ENCODE peak calls at places on chromosomes 12 and 14, in nine cellular contexts. H is GM06990, E is fibroblast of the aortic adventitia, B is AG04450, O is GM23338, U is Caco-2, S is AG09309, M is body of pancreas, Z is neural progenitor cell. Q is an unnamed sample.

GRCh38 chr14:101861464-101861863 is 100.0 kb downstream of the PPP2R5C start:
- DNase-seq in H (no peak), E (no peak), B (no peak), O (no peak), U (no peak), S (no peak), M (no peak), Z (no peak), Q (no peak)

GRCh38 chr14:55746533-55746932 is 166.5 kb downstream of the KTN1 start:
- DNase-seq in H (no peak), E (peak), B (no peak), O (no peak), U (no peak), S (no peak), M (no peak), Z (no peak), Q (no peak)

GRCh38 chr14:38837333-38838048 is 265.5 kb downstream of the SEC23A start:
- DNase-seq in H (no peak), E (no peak), B (no peak), O (no peak), U (no peak), S (no peak), M (no peak), Z (no peak), Q (no peak)

GRCh38 chr14:33943081-33943480 is 7.8 kb downstream of the EGLN3 start:
- DNase-seq in H (no peak), E (no peak), B (no peak), O (no peak), U (no peak), S (no peak), M (peak), Z (no peak), Q (no peak)

GRCh38 chr12:92739099-92739498 is 36.3 kb downstream of the PLEKHG7 start:
- DNase-seq in H (no peak), E (peak), B (no peak), O (peak), U (no peak), S (no peak), M (no peak), Z (peak), Q (no peak)

GRCh38 chr12:106238146-106238545 is 9.7 kb downstream of the CKAP4 start:
- DNase-seq in H (no peak), E (no peak), B (no peak), O (no peak), U (no peak), S (no peak), M (no peak), Z (peak), Q (no peak)

GRCh38 chr12:127162307-127162706 is 1104.7 kb upstream of the TMEM132C start:
- DNase-seq in H (no peak), E (no peak), B (no peak), O (peak), U (no peak), S (no peak), M (no peak), Z (peak), Q (no peak)

GRCh38 chr14:45838597-45838996 is 585.6 kb upstream of the MIS18BP1 start:
- DNase-seq in H (no peak), E (no peak), B (no peak), O (peak), U (no peak), S (no peak), M (no peak), Z (peak), Q (no peak)

GRCh38 chr12:63915105-63915830 is 70.8 kb downstream of the SRGAP1 start:
- DNase-seq in H (no peak), E (peak), B (no peak), O (no peak), U (no peak), S (peak), M (peak), Z (no peak), Q (no peak)

GRCh38 chr12:116718578-116719454 is 19.1 kb downstream of the SPRING1 start:
- DNase-seq in H (no peak), E (peak), B (no peak), O (no peak), U (no peak), S (no peak), M (no peak), Z (no peak), Q (peak)

GRCh38 chr12:69623970-69624369 is 13.3 kb upstream of the LRRC10 start:
- DNase-seq in H (no peak), E (no peak), B (peak), O (no peak), U (no peak), S (no peak), M (peak), Z (no peak), Q (peak)

GRCh38 chr12:42524716-42525115 is 64.8 kb downstream of the PRICKLE1 start:
- DNase-seq in H (no peak), E (no peak), B (no peak), O (no peak), U (no peak), S (no peak), M (no peak), Z (no peak), Q (peak)

GRCh38 chr12:121575952-121576615 is 4.7 kb downstream of the KDM2B start:
- DNase-seq in H (no peak), E (peak), B (no peak), O (no peak), U (no peak), S (no peak), M (no peak), Z (peak), Q (no peak)

GRCh38 chr14:37623552-37623951 is 28.1 kb downstream of the TTC6 start:
- DNase-seq in H (no peak), E (peak), B (no peak), O (no peak), U (no peak), S (peak), M (no peak), Z (no peak), Q (no peak)

GRCh38 chr12:40312982-40313576 is 88.3 kb downstream of the LRRK2 start:
- DNase-seq in H (no peak), E (peak), B (no peak), O (peak), U (no peak), S (peak), M (no peak), Z (no peak), Q (no peak)

GRCh38 chr12:42725839-42726238 is 136.3 kb upstream of the PRICKLE1 start:
- DNase-seq in H (no peak), E (peak), B (peak), O (no peak), U (no peak), S (peak), M (no peak), Z (no peak), Q (no peak)

GRCh38 chr14:90624732-90625444 is 191.3 kb downstream of the TTC7B start:
- DNase-seq in H (no peak), E (no peak), B (no peak), O (peak), U (no peak), S (no peak), M (no peak), Z (peak), Q (no peak)

GRCh38 chr12:78036889-78037288 is 206.2 kb downstream of the NAV3 start:
- DNase-seq in H (no peak), E (no peak), B (no peak), O (no peak), U (no peak), S (no peak), M (no peak), Z (no peak), Q (no peak)

GRCh38 chr12:123363743-123364531 is 710 bp downstream of the SBNO1 start:
- DNase-seq in H (peak), E (no peak), B (no peak), O (peak), U (peak), S (no peak), M (peak), Z (peak), Q (no peak)

GRCh38 chr12:26044007-26044394 is 80.8 kb downstream of the BHLHE41 start:
- DNase-seq in H (no peak), E (peak), B (no peak), O (no peak), U (no peak), S (no peak), M (no peak), Z (no peak), Q (no peak)

GRCh38 chr14:55938249-55938791 is 179.9 kb upstream of the PELI2 start:
- DNase-seq in H (no peak), E (no peak), B (peak), O (no peak), U (no peak), S (peak), M (no peak), Z (no peak), Q (peak)

GRCh38 chr14:96136361-96136760 is 68.3 kb upstream of the BDKRB2 start:
- DNase-seq in H (no peak), E (peak), B (no peak), O (no peak), U (no peak), S (no peak), M (no peak), Z (no peak), Q (no peak)

GRCh38 chr14:103652806-103653205 is 23.8 kb downstream of the KLC1 start:
- DNase-seq in H (no peak), E (no peak), B (no peak), O (no peak), U (no peak), S (no peak), M (no peak), Z (no peak), Q (no peak)

GRCh38 chr12:110931315-110931728 is 10.9 kb upstream of the MYL2 start:
- DNase-seq in H (no peak), E (no peak), B (no peak), O (peak), U (no peak), S (no peak), M (no peak), Z (no peak), Q (no peak)

GRCh38 chr14:65940056-65940735 is 527.7 kb downstream of the FUT8 start:
- DNase-seq in H (no peak), E (no peak), B (no peak), O (peak), U (no peak), S (no peak), M (no peak), Z (peak), Q (no peak)

GRCh38 chr14:42429401-42429800 is 822.7 kb downstream of the LRFN5 start:
- DNase-seq in H (no peak), E (no peak), B (no peak), O (no peak), U (no peak), S (no peak), M (no peak), Z (no peak), Q (no peak)

GRCh38 chr12:49887536-49888401 is 15.9 kb downstream of the FAIM2 start:
- DNase-seq in H (no peak), E (no peak), B (no peak), O (no peak), U (peak), S (no peak), M (no peak), Z (no peak), Q (no peak)

GRCh38 chr12:121933522-121934317 is 15.3 kb downstream of the CFAP251 start:
- DNase-seq in H (no peak), E (no peak), B (no peak), O (peak), U (no peak), S (no peak), M (no peak), Z (peak), Q (no peak)

GRCh38 chr12:42070056-42070455 is 74.6 kb downstream of the GXYLT1 start:
- DNase-seq in H (no peak), E (peak), B (no peak), O (no peak), U (no peak), S (no peak), M (no peak), Z (no peak), Q (no peak)

GRCh38 chr12:89709994-89710872 is 1.6 kb upstream of the ATP2B1 start:
- DNase-seq in H (no peak), E (no peak), B (no peak), O (peak), U (peak), S (peak), M (peak), Z (peak), Q (no peak)

GRCh38 chr12:117854339-117855012 is 114.3 kb downstream of the KSR2 start:
- DNase-seq in H (no peak), E (peak), B (no peak), O (peak), U (peak), S (no peak), M (peak), Z (peak), Q (no peak)

GRCh38 chr12:50506753-50507473 is 2.1 kb downstream of the DIP2B start:
- DNase-seq in H (no peak), E (peak), B (no peak), O (no peak), U (no peak), S (no peak), M (no peak), Z (no peak), Q (peak)

GRCh38 chr14:103396463-103396862 is 11.2 kb downstream of the MARK3 start:
- DNase-seq in H (no peak), E (no peak), B (no peak), O (no peak), U (no peak), S (no peak), M (no peak), Z (no peak), Q (no peak)

GRCh38 chr12:115709410-115710065 is 568.0 kb downstream of the MED13L start:
- DNase-seq in H (no peak), E (peak), B (no peak), O (no peak), U (no peak), S (no peak), M (peak), Z (no peak), Q (no peak)

GRCh38 chr12:71166280-71166679 is 8.5 kb upstream of the TSPAN8 start:
- DNase-seq in H (no peak), E (no peak), B (no peak), O (no peak), U (no peak), S (no peak), M (no peak), Z (no peak), Q (no peak)

GRCh38 chr14:95953111-95953724 is 76.6 kb downstream of the TUNAR start:
- DNase-seq in H (no peak), E (peak), B (no peak), O (peak), U (no peak), S (no peak), M (no peak), Z (peak), Q (no peak)

GRCh38 chr12:130166306-130166705 is 4.0 kb downstream of the FZD10 start:
- DNase-seq in H (no peak), E (no peak), B (no peak), O (no peak), U (no peak), S (no peak), M (no peak), Z (no peak), Q (no peak)

GRCh38 chr12:45234134-45234865 is 18.4 kb downstream of the ANO6 start:
- DNase-seq in H (no peak), E (peak), B (peak), O (peak), U (peak), S (peak), M (peak), Z (peak), Q (peak)

GRCh38 chr12:126051611-126052107 is 986.4 kb downstream of the AACS start:
- DNase-seq in H (no peak), E (peak), B (no peak), O (peak), U (no peak), S (peak), M (no peak), Z (no peak), Q (peak)
- TF ChIP-seq CTCF in H (no peak), E (peak), B (no peak), O (peak), U (no peak), S (no peak), M (no peak), Z (no peak), Q (no peak)

GRCh38 chr12:85281947-85282312 is 1.9 kb downstream of the ALX1 start:
- DNase-seq in H (no peak), E (no peak), B (no peak), O (peak), U (no peak), S (no peak), M (no peak), Z (peak), Q (no peak)

GRCh38 chr12:85279449-85280137 is 427 bp upstream of the ALX1 start:
- DNase-seq in H (no peak), E (peak), B (no peak), O (peak), U (no peak), S (no peak), M (no peak), Z (peak), Q (no peak)

GRCh38 chr12:85280138-85280983 is at the start of gene ALX1:
- DNase-seq in H (no peak), E (peak), B (no peak), O (peak), U (peak), S (no peak), M (no peak), Z (peak), Q (no peak)

GRCh38 chr12:85283560-85283959 is 3.5 kb downstream of the ALX1 start:
- DNase-seq in H (no peak), E (no peak), B (no peak), O (peak), U (no peak), S (no peak), M (no peak), Z (no peak), Q (no peak)

DNA sequence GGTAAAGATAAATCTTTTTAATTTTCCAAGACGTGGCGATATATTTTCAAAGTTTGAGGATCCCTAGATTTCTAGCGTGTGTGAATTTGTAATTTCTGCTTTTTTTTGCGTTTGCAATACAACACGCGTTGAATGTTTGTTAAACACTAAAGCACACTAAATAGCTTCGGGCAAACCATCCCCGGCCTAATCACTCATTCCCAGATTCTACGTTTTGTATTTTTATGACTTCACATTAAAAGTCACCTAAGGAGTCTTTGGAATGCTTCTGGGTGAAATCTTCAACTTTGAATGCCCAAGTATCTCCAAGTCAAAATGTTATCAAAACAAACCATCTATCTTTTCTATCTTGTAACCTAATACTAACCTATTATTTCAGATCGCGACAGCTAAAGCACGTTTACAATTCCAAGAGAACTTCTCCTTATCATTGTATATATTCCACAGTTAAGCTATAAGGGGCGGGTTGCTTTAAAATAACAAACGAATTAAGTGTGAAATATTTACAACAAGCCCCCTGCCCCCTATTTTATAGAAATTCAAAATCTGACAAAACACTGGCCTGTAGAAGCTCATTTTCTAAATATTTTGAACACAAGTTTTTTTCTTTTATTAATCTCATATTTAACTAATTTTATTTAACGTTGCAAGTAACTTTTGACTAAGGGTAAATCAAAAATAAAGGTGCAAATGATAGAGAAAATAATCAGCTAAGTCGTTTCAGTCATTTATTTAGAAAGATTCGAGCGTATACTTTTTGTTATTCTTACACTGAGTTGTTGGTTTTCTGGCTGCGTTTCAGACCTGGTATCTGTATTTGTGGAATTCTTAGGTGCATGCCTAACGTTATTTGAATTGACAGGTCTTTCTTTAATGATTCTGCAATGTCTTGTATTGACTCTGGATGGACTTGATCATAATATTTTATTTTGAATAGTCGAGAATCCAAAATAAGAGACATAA is 1.2 kb downstream of the ALX1 start:
- DNase-seq in H (no peak), E (peak), B (no peak), O (peak), U (no peak), S (no peak), M (no peak), Z (no peak), Q (no peak)
- H3K4me3 ChIP-seq in H (no peak), E (peak), B (no peak), O (peak), U (peak), S (no peak), M (peak), Z (peak), Q (peak)

GRCh38 chr12:14756331-14757143 is 46.7 kb downstream of the WBP11 start:
- DNase-seq in H (no peak), E (no peak), B (no peak), O (peak), U (peak), S (no peak), M (peak), Z (peak), Q (no peak)
- TF ChIP-seq CTCF in H (peak), E (peak), B (peak), O (peak), U (peak), S (peak), M (peak), Z (peak), Q (peak)

GRCh38 chr14:105059917-105060565 is 5.2 kb downstream of the GPR132 start:
- DNase-seq in H (peak), E (no peak), B (no peak), O (no peak), U (no peak), S (no peak), M (no peak), Z (no peak), Q (no peak)
- H3K4me3 ChIP-seq in H (peak), E (no peak), B (no peak), O (no peak), U (no peak), S (no peak), M (no peak), Z (no peak), Q (no peak)

DNA sequence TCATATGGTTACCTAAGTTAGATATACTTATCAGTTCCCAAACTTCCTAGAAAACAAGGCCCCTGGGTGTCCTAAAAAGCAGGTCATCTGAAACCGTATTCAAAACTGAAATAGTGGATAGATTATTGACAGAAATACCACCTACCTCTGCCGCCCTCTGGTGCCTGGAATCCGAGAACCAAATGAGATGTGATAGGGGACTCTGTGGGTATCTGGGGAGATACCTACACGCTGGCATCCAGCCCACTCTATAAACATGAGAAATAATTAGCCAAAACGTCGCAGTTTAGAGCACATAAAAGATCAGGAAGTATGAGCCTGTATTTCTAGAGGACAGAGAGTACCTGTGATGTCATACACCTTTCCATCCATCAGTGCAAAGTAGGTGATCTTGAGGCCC is 4.4 kb downstream of the ORMDL2 start:
- DNase-seq in H (no peak), E (no peak), B (no peak), O (peak), U (no peak), S (no peak), M (peak), Z (peak), Q (no peak)
- TF ChIP-seq CTCF in H (no peak), E (no peak), B (peak), O (peak), U (peak), S (peak), M (peak), Z (peak), Q (peak)

GRCh38 chr14:100304825-100305445 is 1.3 kb downstream of the SLC25A29 start:
- DNase-seq in H (no peak), E (peak), B (no peak), O (peak), U (no peak), S (no peak), M (peak), Z (peak), Q (peak)
- H3K4me3 ChIP-seq in H (peak), E (peak), B (peak), O (peak), U (peak), S (peak), M (peak), Z (peak), Q (peak)

GRCh38 chr12:54708836-54709235 is 60.7 kb upstream of the DCD start:
- DNase-seq in H (no peak), E (no peak), B (no peak), O (no peak), U (no peak), S (no peak), M (no peak), Z (no peak), Q (no peak)
- TF ChIP-seq CTCF in H (no peak), E (no peak), B (no peak), O (no peak), U (no peak), S (no peak), M (no peak), Z (no peak), Q (no peak)

DNA sequence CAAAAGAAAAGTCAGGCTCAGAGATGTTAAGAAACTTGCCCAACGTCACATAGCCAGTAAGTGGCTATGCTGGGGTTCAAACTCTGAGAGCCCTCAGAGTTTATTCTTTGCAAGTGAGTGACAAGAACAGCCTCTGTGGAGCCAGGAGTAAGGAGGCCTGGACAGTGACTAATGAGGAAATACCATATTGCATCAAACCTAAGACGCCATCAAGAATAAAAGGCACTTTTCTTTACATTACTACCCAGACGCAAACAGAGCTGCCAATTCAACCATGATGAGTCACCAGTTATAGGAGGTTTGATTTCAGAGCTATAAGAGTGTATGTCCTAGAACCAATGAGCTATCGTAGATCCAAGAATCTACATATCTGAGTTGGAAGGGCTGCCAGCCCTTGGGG is 9.4 kb downstream of the TNFRSF1A start:
- DNase-seq in H (no peak), E (peak), B (no peak), O (no peak), U (no peak), S (no peak), M (no peak), Z (no peak), Q (no peak)
- H3K4me3 ChIP-seq in H (no peak), E (no peak), B (no peak), O (no peak), U (no peak), S (no peak), M (no peak), Z (no peak), Q (no peak)